ENCODE peak calls at places on chromosomes 4 and X, in ten cellular contexts. One of them, this sample, is unnamed.

GRCh38 chr4:1291996-1292702 is 2.5 kb downstream of the MAEA start:
- DNase-seq in PC-3: no peak
- DNase-seq in upper lobe of left lung: peak; percentile 14
- DNase-seq in fibroblast of lung: no peak
- DNase-seq in effector memory CD4-positive, alpha-beta T cell: no peak
- DNase-seq in substantia nigra: no peak
- DNase-seq in psoas muscle: peak; percentile 30
- DNase-seq in GM23248: no peak
- DNase-seq in CD4-positive, CD25-positive, alpha-beta regulatory T cell: no peak
- DNase-seq in colonic mucosa: peak; percentile 9
- DNase-seq in this sample: no peak

GRCh38 chr4:56630876-56631666 is 50.0 kb downstream of the HOPX start:
- DNase-seq in PC-3: no peak
- DNase-seq in upper lobe of left lung: no peak
- DNase-seq in fibroblast of lung: peak; percentile 82
- DNase-seq in effector memory CD4-positive, alpha-beta T cell: no peak
- DNase-seq in substantia nigra: no peak
- DNase-seq in psoas muscle: no peak
- DNase-seq in GM23248: peak; percentile 57
- DNase-seq in CD4-positive, CD25-positive, alpha-beta regulatory T cell: no peak
- DNase-seq in colonic mucosa: no peak
- DNase-seq in this sample: no peak

GRCh38 chr4:101200561-101200960 is 146.8 kb downstream of the PPP3CA start:
- DNase-seq in PC-3: peak; percentile 85
- DNase-seq in upper lobe of left lung: no peak
- DNase-seq in fibroblast of lung: peak; percentile 95
- DNase-seq in effector memory CD4-positive, alpha-beta T cell: no peak
- DNase-seq in substantia nigra: no peak
- DNase-seq in psoas muscle: no peak
- DNase-seq in GM23248: peak; percentile 94
- DNase-seq in CD4-positive, CD25-positive, alpha-beta regulatory T cell: no peak
- DNase-seq in colonic mucosa: no peak
- DNase-seq in this sample: no peak

GRCh38 chr4:38387348-38387747 is 276.7 kb upstream of the KLF3 start:
- DNase-seq in PC-3: no peak
- DNase-seq in upper lobe of left lung: peak; percentile 90
- DNase-seq in fibroblast of lung: peak; percentile 92
- DNase-seq in effector memory CD4-positive, alpha-beta T cell: no peak
- DNase-seq in substantia nigra: no peak
- DNase-seq in psoas muscle: peak; percentile 64
- DNase-seq in GM23248: peak; percentile 14
- DNase-seq in CD4-positive, CD25-positive, alpha-beta regulatory T cell: no peak
- DNase-seq in colonic mucosa: peak; percentile 78
- DNase-seq in this sample: peak; percentile 83

GRCh38 chr4:101370663-101371210 is 23.4 kb upstream of the PPP3CA start:
- DNase-seq in PC-3: no peak
- DNase-seq in upper lobe of left lung: no peak
- DNase-seq in fibroblast of lung: no peak
- DNase-seq in effector memory CD4-positive, alpha-beta T cell: no peak
- DNase-seq in substantia nigra: no peak
- DNase-seq in psoas muscle: no peak
- DNase-seq in GM23248: no peak
- DNase-seq in CD4-positive, CD25-positive, alpha-beta regulatory T cell: no peak
- DNase-seq in colonic mucosa: no peak
- DNase-seq in this sample: no peak

GRCh38 chrX:138939038-138939437 is 227.5 kb upstream of the FGF13 start:
- DNase-seq in PC-3: no peak
- DNase-seq in upper lobe of left lung: no peak
- DNase-seq in fibroblast of lung: no peak
- DNase-seq in effector memory CD4-positive, alpha-beta T cell: no peak
- DNase-seq in substantia nigra: no peak
- DNase-seq in psoas muscle: peak; percentile 35
- DNase-seq in GM23248: no peak
- DNase-seq in CD4-positive, CD25-positive, alpha-beta regulatory T cell: no peak
- DNase-seq in colonic mucosa: no peak
- DNase-seq in this sample: no peak

GRCh38 chr4:155616112-155616511 is 50.5 kb upstream of the GUCY1A1 start:
- DNase-seq in PC-3: no peak
- DNase-seq in upper lobe of left lung: no peak
- DNase-seq in fibroblast of lung: no peak
- DNase-seq in effector memory CD4-positive, alpha-beta T cell: no peak
- DNase-seq in substantia nigra: no peak
- DNase-seq in psoas muscle: no peak
- DNase-seq in GM23248: no peak
- DNase-seq in CD4-positive, CD25-positive, alpha-beta regulatory T cell: no peak
- DNase-seq in colonic mucosa: no peak
- DNase-seq in this sample: no peak

GRCh38 chrX:15340867-15341266 is 5.5 kb upstream of the PIGA start:
- DNase-seq in PC-3: no peak
- DNase-seq in upper lobe of left lung: no peak
- DNase-seq in fibroblast of lung: no peak
- DNase-seq in effector memory CD4-positive, alpha-beta T cell: no peak
- DNase-seq in substantia nigra: no peak
- DNase-seq in psoas muscle: no peak
- DNase-seq in GM23248: no peak
- DNase-seq in CD4-positive, CD25-positive, alpha-beta regulatory T cell: no peak
- DNase-seq in colonic mucosa: no peak
- DNase-seq in this sample: no peak

GRCh38 chrX:38807873-38808272 is 6.6 kb downstream of the MID1IP1 start:
- DNase-seq in PC-3: no peak
- DNase-seq in upper lobe of left lung: no peak
- DNase-seq in fibroblast of lung: peak; percentile 41
- DNase-seq in effector memory CD4-positive, alpha-beta T cell: no peak
- DNase-seq in substantia nigra: no peak
- DNase-seq in psoas muscle: no peak
- DNase-seq in GM23248: peak; percentile 16
- DNase-seq in CD4-positive, CD25-positive, alpha-beta regulatory T cell: no peak
- DNase-seq in colonic mucosa: no peak
- DNase-seq in this sample: no peak

GRCh38 chrX:153333821-153334653 is at the start of gene ZNF275:
- DNase-seq in PC-3: peak; percentile 79
- DNase-seq in upper lobe of left lung: peak; percentile 74
- DNase-seq in fibroblast of lung: peak; percentile 69
- DNase-seq in effector memory CD4-positive, alpha-beta T cell: peak; percentile 73
- DNase-seq in substantia nigra: peak; percentile 72
- DNase-seq in psoas muscle: peak; percentile 87
- DNase-seq in GM23248: peak; percentile 91
- DNase-seq in CD4-positive, CD25-positive, alpha-beta regulatory T cell: peak; percentile 83
- DNase-seq in colonic mucosa: peak; percentile 77
- DNase-seq in this sample: peak; percentile 87

GRCh38 chr4:138242830-138243149 is 641 bp upstream of the SLC7A11 start:
- DNase-seq in PC-3: no peak
- DNase-seq in upper lobe of left lung: no peak
- DNase-seq in fibroblast of lung: no peak
- DNase-seq in effector memory CD4-positive, alpha-beta T cell: no peak
- DNase-seq in substantia nigra: no peak
- DNase-seq in psoas muscle: no peak
- DNase-seq in GM23248: peak; percentile 55
- DNase-seq in CD4-positive, CD25-positive, alpha-beta regulatory T cell: no peak
- DNase-seq in colonic mucosa: no peak
- DNase-seq in this sample: no peak
- H3K27ac ChIP-seq in PC-3: peak overlapping the region; percentile 91
- H3K27ac ChIP-seq in upper lobe of left lung: peak overlapping the region; percentile 49
- H3K27ac ChIP-seq in fibroblast of lung: peak overlapping the region; percentile 93
- H3K27ac ChIP-seq in effector memory CD4-positive, alpha-beta T cell: no peak overlapping the region
- H3K27ac ChIP-seq in substantia nigra: no peak overlapping the region
- H3K27ac ChIP-seq in psoas muscle: no peak overlapping the region
- H3K27ac ChIP-seq in GM23248: peak overlapping the region; percentile 98
- H3K27ac ChIP-seq in CD4-positive, CD25-positive, alpha-beta regulatory T cell: peak overlapping the region; percentile 60
- H3K27ac ChIP-seq in colonic mucosa: peak overlapping the region; percentile 88
- H3K27ac ChIP-seq in this sample: no peak overlapping the region

GRCh38 chrX:41922694-41923171 is 621 bp downstream of the CASK start:
- DNase-seq in PC-3: peak; percentile 3
- DNase-seq in upper lobe of left lung: peak; percentile 27
- DNase-seq in fibroblast of lung: peak; percentile 12
- DNase-seq in effector memory CD4-positive, alpha-beta T cell: no peak
- DNase-seq in substantia nigra: peak; percentile 10
- DNase-seq in psoas muscle: peak; percentile 58
- DNase-seq in GM23248: peak; percentile 48
- DNase-seq in CD4-positive, CD25-positive, alpha-beta regulatory T cell: no peak
- DNase-seq in colonic mucosa: peak; percentile 29
- DNase-seq in this sample: peak; percentile 75

GRCh38 chrX:41921492-41922124 is 1.7 kb downstream of the CASK start:
- DNase-seq in PC-3: peak; percentile 24
- DNase-seq in upper lobe of left lung: no peak
- DNase-seq in fibroblast of lung: peak; percentile 34
- DNase-seq in effector memory CD4-positive, alpha-beta T cell: no peak
- DNase-seq in substantia nigra: no peak
- DNase-seq in psoas muscle: no peak
- DNase-seq in GM23248: peak; percentile 68
- DNase-seq in CD4-positive, CD25-positive, alpha-beta regulatory T cell: no peak
- DNase-seq in colonic mucosa: no peak
- DNase-seq in this sample: no peak

GRCh38 chrX:41923257-41923924 is at the start of gene CASK:
- DNase-seq in PC-3: peak; percentile 91
- DNase-seq in upper lobe of left lung: peak; percentile 93
- DNase-seq in fibroblast of lung: peak; percentile 86
- DNase-seq in effector memory CD4-positive, alpha-beta T cell: peak; percentile 87
- DNase-seq in substantia nigra: peak; percentile 86
- DNase-seq in psoas muscle: peak; percentile 97
- DNase-seq in GM23248: peak; percentile 93
- DNase-seq in CD4-positive, CD25-positive, alpha-beta regulatory T cell: peak; percentile 87
- DNase-seq in colonic mucosa: peak; percentile 92
- DNase-seq in this sample: peak; percentile 89

GRCh38 chrX:41922125-41922521 is 1.2 kb downstream of the CASK start:
- DNase-seq in PC-3: peak; percentile 32
- DNase-seq in upper lobe of left lung: no peak
- DNase-seq in fibroblast of lung: peak; percentile 39
- DNase-seq in effector memory CD4-positive, alpha-beta T cell: no peak
- DNase-seq in substantia nigra: no peak
- DNase-seq in psoas muscle: no peak
- DNase-seq in GM23248: peak; percentile 68
- DNase-seq in CD4-positive, CD25-positive, alpha-beta regulatory T cell: peak; percentile 26
- DNase-seq in colonic mucosa: peak; percentile 27
- DNase-seq in this sample: no peak

DNA sequence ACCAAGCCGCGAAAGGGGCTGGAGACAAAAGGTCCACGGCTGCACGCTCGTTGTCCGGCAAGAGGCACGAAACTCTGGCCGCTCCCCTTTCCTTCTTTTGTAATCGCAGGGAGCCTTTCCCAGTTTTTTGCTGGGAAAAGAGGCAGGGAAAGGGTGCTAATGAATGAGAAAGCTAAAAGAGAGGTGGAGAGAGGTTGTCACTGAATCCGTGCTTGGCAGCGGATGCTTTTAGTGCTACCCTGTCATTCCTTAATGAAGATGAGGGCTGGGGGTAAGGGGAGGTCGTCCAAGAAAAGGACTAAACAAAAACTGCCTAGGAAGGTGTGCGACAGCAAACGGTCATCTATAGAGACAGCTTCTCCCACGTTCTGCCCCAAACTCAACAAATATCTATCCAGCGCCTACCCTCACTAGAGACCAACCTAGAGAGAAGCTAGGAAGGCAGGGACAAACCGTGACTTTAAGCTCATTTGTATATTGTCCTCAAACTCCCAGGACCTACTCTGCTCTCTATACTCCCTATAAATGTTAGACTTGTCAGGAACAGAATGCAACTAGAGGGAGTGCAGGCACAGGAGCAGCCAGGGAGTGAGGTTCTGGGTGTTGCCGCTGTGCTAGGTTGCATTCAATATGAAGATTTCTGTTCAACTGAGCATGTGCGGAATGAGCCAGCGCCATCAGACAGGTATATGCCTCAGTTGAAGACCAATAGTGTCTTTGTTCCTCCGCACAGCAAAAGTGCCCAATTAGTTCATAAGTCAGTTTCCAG is 755 bp upstream of the CASK start:
- DNase-seq in PC-3: peak; percentile 61
- DNase-seq in upper lobe of left lung: peak; percentile 47
- DNase-seq in fibroblast of lung: peak; percentile 41
- DNase-seq in effector memory CD4-positive, alpha-beta T cell: no peak
- DNase-seq in substantia nigra: peak; percentile 22
- DNase-seq in psoas muscle: no peak
- DNase-seq in GM23248: peak; percentile 47
- DNase-seq in CD4-positive, CD25-positive, alpha-beta regulatory T cell: peak; percentile 38
- DNase-seq in colonic mucosa: peak; percentile 55
- DNase-seq in this sample: no peak
- H3K27ac ChIP-seq in PC-3: peak overlapping the region; percentile 56
- H3K27ac ChIP-seq in upper lobe of left lung: peak overlapping the region; percentile 79
- H3K27ac ChIP-seq in fibroblast of lung: peak overlapping the region; percentile 59
- H3K27ac ChIP-seq in effector memory CD4-positive, alpha-beta T cell: peak overlapping the region; percentile 67
- H3K27ac ChIP-seq in substantia nigra: peak overlapping the region; percentile 63
- H3K27ac ChIP-seq in psoas muscle: peak overlapping the region; percentile 78
- H3K27ac ChIP-seq in GM23248: peak overlapping the region; percentile 45
- H3K27ac ChIP-seq in CD4-positive, CD25-positive, alpha-beta regulatory T cell: peak overlapping the region; percentile 80
- H3K27ac ChIP-seq in colonic mucosa: peak overlapping the region; percentile 78
- H3K27ac ChIP-seq in this sample: peak overlapping the region; percentile 22

DNA sequence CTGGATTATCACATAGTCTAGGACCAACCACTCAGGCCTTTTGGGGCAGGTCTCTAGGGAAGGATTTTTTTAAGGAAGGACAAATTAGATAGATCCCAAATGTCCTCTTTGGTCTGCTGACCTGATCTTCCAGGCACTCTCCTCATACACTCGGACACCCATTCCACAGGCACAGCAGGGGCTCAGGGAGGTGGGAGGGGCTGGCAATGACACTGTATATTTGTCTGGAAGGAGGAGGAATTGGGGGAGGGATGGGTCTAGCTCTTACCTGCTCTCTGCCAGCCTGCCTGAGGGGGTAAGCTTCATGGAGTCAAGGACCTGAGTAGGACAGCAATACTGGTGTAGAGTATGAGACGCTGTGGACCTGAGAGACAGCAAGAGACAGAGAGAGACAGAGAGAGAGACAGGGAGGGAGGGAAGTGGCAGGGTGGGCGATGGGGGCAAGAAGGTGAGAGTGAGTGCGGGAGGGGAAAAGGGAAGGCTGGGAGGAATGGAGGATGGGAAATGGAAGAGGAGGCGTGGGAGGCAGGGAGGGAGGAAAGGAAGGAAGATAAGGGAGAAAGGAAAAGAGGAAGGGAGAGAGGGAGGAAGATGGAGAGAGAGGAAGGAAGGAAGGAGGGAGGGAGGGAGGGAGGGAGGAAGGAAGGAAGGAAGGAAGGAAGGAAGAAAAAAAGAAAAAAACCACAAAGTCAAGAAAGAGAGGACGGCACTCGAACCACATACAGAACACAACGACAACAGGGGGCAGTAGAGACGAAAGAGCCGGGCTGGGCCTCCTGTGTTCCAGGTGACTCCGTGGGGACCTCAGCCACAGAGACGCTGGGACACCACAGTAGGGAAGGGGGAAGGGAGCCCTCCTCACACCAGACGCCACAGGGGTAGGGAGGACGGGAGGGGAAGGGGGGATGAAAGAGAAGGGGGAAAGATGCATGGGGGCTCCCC is 1.8 kb downstream of the IQSEC2 start:
- DNase-seq in PC-3: no peak
- DNase-seq in upper lobe of left lung: no peak
- DNase-seq in fibroblast of lung: no peak
- DNase-seq in effector memory CD4-positive, alpha-beta T cell: no peak
- DNase-seq in substantia nigra: no peak
- DNase-seq in psoas muscle: no peak
- DNase-seq in GM23248: no peak
- DNase-seq in CD4-positive, CD25-positive, alpha-beta regulatory T cell: no peak
- DNase-seq in colonic mucosa: peak; percentile 53
- DNase-seq in this sample: no peak
- H3K27ac ChIP-seq in PC-3: peak overlapping the region; percentile 95
- H3K27ac ChIP-seq in upper lobe of left lung: no peak overlapping the region
- H3K27ac ChIP-seq in fibroblast of lung: no peak overlapping the region
- H3K27ac ChIP-seq in effector memory CD4-positive, alpha-beta T cell: no peak overlapping the region
- H3K27ac ChIP-seq in substantia nigra: no peak overlapping the region
- H3K27ac ChIP-seq in psoas muscle: no peak overlapping the region
- H3K27ac ChIP-seq in GM23248: no peak overlapping the region
- H3K27ac ChIP-seq in CD4-positive, CD25-positive, alpha-beta regulatory T cell: no peak overlapping the region
- H3K27ac ChIP-seq in colonic mucosa: no peak overlapping the region
- H3K27ac ChIP-seq in this sample: no peak overlapping the region

GRCh38 chr4:182853731-182854130 is 63.5 kb downstream of the DCTD start:
- DNase-seq in PC-3: no peak
- DNase-seq in upper lobe of left lung: no peak
- DNase-seq in fibroblast of lung: no peak
- DNase-seq in effector memory CD4-positive, alpha-beta T cell: no peak
- DNase-seq in substantia nigra: no peak
- DNase-seq in psoas muscle: no peak
- DNase-seq in GM23248: no peak
- DNase-seq in CD4-positive, CD25-positive, alpha-beta regulatory T cell: no peak
- DNase-seq in colonic mucosa: no peak
- DNase-seq in this sample: no peak
- H3K27ac ChIP-seq in PC-3: no peak overlapping the region
- H3K27ac ChIP-seq in upper lobe of left lung: no peak overlapping the region
- H3K27ac ChIP-seq in fibroblast of lung: no peak overlapping the region
- H3K27ac ChIP-seq in effector memory CD4-positive, alpha-beta T cell: no peak overlapping the region
- H3K27ac ChIP-seq in substantia nigra: no peak overlapping the region
- H3K27ac ChIP-seq in psoas muscle: no peak overlapping the region
- H3K27ac ChIP-seq in GM23248: no peak overlapping the region
- H3K27ac ChIP-seq in CD4-positive, CD25-positive, alpha-beta regulatory T cell: no peak overlapping the region
- H3K27ac ChIP-seq in colonic mucosa: no peak overlapping the region
- H3K27ac ChIP-seq in this sample: no peak overlapping the region

This sample was measured in coronary artery.